ENCODE peak calls at places on chromosomes 16 and 17, in six cellular contexts. One of them, this sample, is unnamed.

GRCh38 chr17:60738287-60738686 is 60.6 kb downstream of the BCAS3 start:
- DNase-seq in WTC11: no peak
- DNase-seq in ovary: no peak
- DNase-seq in GM13977: no peak
- DNase-seq in AG10803: no peak
- DNase-seq in psoas muscle: no peak
- DNase-seq in this sample: no peak

GRCh38 chr17:35541434-35541833 is 4.0 kb upstream of the SLFN12L start:
- DNase-seq in ovary: no peak
- DNase-seq in WTC11: no peak
- DNase-seq in GM13977: no peak
- DNase-seq in psoas muscle: no peak
- DNase-seq in AG10803: no peak
- DNase-seq in this sample: no peak

GRCh38 chr17:31068291-31068690 is 26.5 kb upstream of the NF1 start:
- DNase-seq in WTC11: peak
- DNase-seq in psoas muscle: no peak
- DNase-seq in AG10803: peak
- DNase-seq in GM13977: peak
- DNase-seq in ovary: no peak
- DNase-seq in this sample: peak

GRCh38 chr17:28324272-28324745 is 5.3 kb downstream of the TMEM97 start:
- DNase-seq in GM13977: no peak
- DNase-seq in WTC11: no peak
- DNase-seq in AG10803: no peak
- DNase-seq in psoas muscle: no peak
- DNase-seq in ovary: no peak
- DNase-seq in this sample: no peak

GRCh38 chr17:64148699-64149098 is 18.8 kb upstream of the ERN1 start:
- DNase-seq in WTC11: no peak
- DNase-seq in ovary: no peak
- DNase-seq in psoas muscle: peak
- DNase-seq in GM13977: no peak
- DNase-seq in AG10803: peak
- DNase-seq in this sample: no peak

GRCh38 chr16:63289834-63290460 is 1253.7 kb upstream of the CDH8 start:
- DNase-seq in GM13977: peak
- DNase-seq in psoas muscle: no peak
- DNase-seq in ovary: no peak
- DNase-seq in WTC11: peak
- DNase-seq in AG10803: peak
- DNase-seq in this sample: no peak

GRCh38 chr17:73643012-73643845 is 1.0 kb downstream of the SDK2 start:
- DNase-seq in AG10803: no peak
- DNase-seq in WTC11: peak
- DNase-seq in psoas muscle: no peak
- DNase-seq in GM13977: peak
- DNase-seq in ovary: peak
- DNase-seq in this sample: peak

GRCh38 chr17:69501591-69502468 is 87.3 kb downstream of the MAP2K6 start:
- DNase-seq in psoas muscle: peak
- DNase-seq in GM13977: no peak
- DNase-seq in WTC11: peak
- DNase-seq in AG10803: peak
- DNase-seq in ovary: peak
- DNase-seq in this sample: no peak

GRCh38 chr17:49739662-49740271 is 24.2 kb downstream of the FAM117A start:
- DNase-seq in ovary: peak
- DNase-seq in AG10803: no peak
- DNase-seq in WTC11: no peak
- DNase-seq in psoas muscle: peak
- DNase-seq in GM13977: peak
- DNase-seq in this sample: peak

GRCh38 chr17:10610821-10611323 is 46.2 kb downstream of the MYH3 start:
- DNase-seq in ovary: no peak
- DNase-seq in GM13977: no peak
- DNase-seq in psoas muscle: no peak
- DNase-seq in WTC11: no peak
- DNase-seq in AG10803: no peak
- DNase-seq in this sample: no peak

GRCh38 chr17:49843774-49844350 is 4.0 kb downstream of the TAC4 start:
- DNase-seq in AG10803: no peak
- DNase-seq in ovary: no peak
- DNase-seq in GM13977: no peak
- DNase-seq in WTC11: peak
- DNase-seq in psoas muscle: no peak
- DNase-seq in this sample: no peak

GRCh38 chr17:82105417-82105881 is 7.4 kb upstream of the FASN start:
- DNase-seq in GM13977: no peak
- DNase-seq in WTC11: no peak
- DNase-seq in psoas muscle: no peak
- DNase-seq in ovary: peak
- DNase-seq in AG10803: no peak
- DNase-seq in this sample: no peak

GRCh38 chr16:47460755-47461597 is at the start of the genes ITFG1 and PHKB:
- DNase-seq in WTC11: peak
- DNase-seq in GM13977: peak
- DNase-seq in AG10803: peak
- DNase-seq in psoas muscle: peak
- DNase-seq in ovary: peak
- DNase-seq in this sample: peak

GRCh38 chr17:49861150-49861884 is 13.4 kb upstream of the TAC4 start:
- DNase-seq in WTC11: no peak
- DNase-seq in ovary: peak
- DNase-seq in GM13977: peak
- DNase-seq in psoas muscle: peak
- DNase-seq in AG10803: peak
- DNase-seq in this sample: peak

GRCh38 chr17:31830971-31831755 is 27.9 kb downstream of the COPRS start:
- DNase-seq in GM13977: no peak
- DNase-seq in WTC11: no peak
- DNase-seq in psoas muscle: no peak
- DNase-seq in ovary: no peak
- DNase-seq in AG10803: peak
- DNase-seq in this sample: no peak

GRCh38 chr17:67139784-67140665 is 95.7 kb downstream of the CACNG1 start:
- DNase-seq in psoas muscle: no peak
- DNase-seq in GM13977: no peak
- DNase-seq in AG10803: peak
- DNase-seq in WTC11: peak
- DNase-seq in ovary: no peak
- DNase-seq in this sample: no peak

GRCh38 chr16:70695351-70696070 is 9.7 kb upstream of the MTSS2 start:
- DNase-seq in psoas muscle: peak
- DNase-seq in ovary: no peak
- DNase-seq in AG10803: peak
- DNase-seq in GM13977: no peak
- DNase-seq in WTC11: no peak
- DNase-seq in this sample: no peak

GRCh38 chr16:55663225-55663624 is 7.4 kb downstream of the SLC6A2 start:
- DNase-seq in WTC11: no peak
- DNase-seq in ovary: no peak
- DNase-seq in GM13977: no peak
- DNase-seq in AG10803: no peak
- DNase-seq in psoas muscle: no peak
- DNase-seq in this sample: no peak

GRCh38 chr16:54062361-54063346 is 223.9 kb downstream of the IRX3 start:
- DNase-seq in WTC11: no peak
- DNase-seq in GM13977: no peak
- DNase-seq in ovary: no peak
- DNase-seq in psoas muscle: no peak
- DNase-seq in AG10803: no peak
- DNase-seq in this sample: no peak

GRCh38 chr16:25713785-25714570 is 22.2 kb downstream of the HS3ST4 start:
- DNase-seq in psoas muscle: no peak
- DNase-seq in AG10803: no peak
- DNase-seq in ovary: no peak
- DNase-seq in WTC11: no peak
- DNase-seq in GM13977: no peak
- DNase-seq in this sample: no peak

GRCh38 chr17:63113167-63113566 is 147.1 kb downstream of the TANC2 start:
- DNase-seq in GM13977: no peak
- DNase-seq in psoas muscle: no peak
- DNase-seq in ovary: no peak
- DNase-seq in WTC11: no peak
- DNase-seq in AG10803: no peak
- DNase-seq in this sample: no peak

GRCh38 chr16:21283521-21284289 is 5.6 kb upstream of the CRYM start:
- DNase-seq in ovary: peak
- DNase-seq in WTC11: peak
- DNase-seq in GM13977: peak
- DNase-seq in AG10803: no peak
- DNase-seq in psoas muscle: peak
- DNase-seq in this sample: peak
- TF ChIP-seq CTCF in ovary: no peak
- TF ChIP-seq CTCF in WTC11: no peak
- TF ChIP-seq CTCF in GM13977: peak
- TF ChIP-seq CTCF in AG10803: peak
- TF ChIP-seq CTCF in psoas muscle: peak
- TF ChIP-seq CTCF in this sample: no peak

GRCh38 chr16:27191352-27191924 is 11.9 kb upstream of the KDM8 start:
- DNase-seq in GM13977: no peak
- DNase-seq in WTC11: no peak
- DNase-seq in psoas muscle: no peak
- DNase-seq in AG10803: no peak
- DNase-seq in ovary: no peak
- DNase-seq in this sample: no peak

GRCh38 chr16:27190316-27190871 is 12.9 kb upstream of the KDM8 start:
- DNase-seq in GM13977: no peak
- DNase-seq in psoas muscle: no peak
- DNase-seq in WTC11: no peak
- DNase-seq in AG10803: no peak
- DNase-seq in ovary: no peak
- DNase-seq in this sample: no peak

GRCh38 chr16:27195941-27196595 is 7.3 kb upstream of the KDM8 start:
- DNase-seq in psoas muscle: no peak
- DNase-seq in WTC11: no peak
- DNase-seq in AG10803: no peak
- DNase-seq in GM13977: no peak
- DNase-seq in ovary: no peak
- DNase-seq in this sample: no peak

GRCh38 chr16:27195068-27195741 is 8.1 kb upstream of the KDM8 start:
- DNase-seq in ovary: no peak
- DNase-seq in GM13977: no peak
- DNase-seq in WTC11: no peak
- DNase-seq in AG10803: peak
- DNase-seq in psoas muscle: no peak
- DNase-seq in this sample: no peak

GRCh38 chr16:27193300-27193990 is 9.9 kb upstream of the KDM8 start:
- DNase-seq in GM13977: no peak
- DNase-seq in psoas muscle: no peak
- DNase-seq in AG10803: no peak
- DNase-seq in WTC11: no peak
- DNase-seq in ovary: no peak
- DNase-seq in this sample: no peak
- TF ChIP-seq CTCF in GM13977: no peak
- TF ChIP-seq CTCF in psoas muscle: no peak
- TF ChIP-seq CTCF in AG10803: peak
- TF ChIP-seq CTCF in WTC11: no peak
- TF ChIP-seq CTCF in ovary: no peak
- TF ChIP-seq CTCF in this sample: no peak

GRCh38 chr16:74651841-74652240 is 14.8 kb downstream of the RFWD3 start:
- DNase-seq in psoas muscle: no peak
- DNase-seq in WTC11: no peak
- DNase-seq in ovary: no peak
- DNase-seq in AG10803: no peak
- DNase-seq in GM13977: no peak
- DNase-seq in this sample: no peak

GRCh38 chr16:74652249-74652648 is 14.4 kb downstream of the RFWD3 start:
- DNase-seq in ovary: no peak
- DNase-seq in psoas muscle: no peak
- DNase-seq in WTC11: no peak
- DNase-seq in GM13977: no peak
- DNase-seq in AG10803: no peak
- DNase-seq in this sample: no peak

GRCh38 chr16:74654536-74654935 is 12.1 kb downstream of the RFWD3 start:
- DNase-seq in psoas muscle: no peak
- DNase-seq in GM13977: no peak
- DNase-seq in ovary: no peak
- DNase-seq in WTC11: no peak
- DNase-seq in AG10803: no peak
- DNase-seq in this sample: no peak

DNA sequence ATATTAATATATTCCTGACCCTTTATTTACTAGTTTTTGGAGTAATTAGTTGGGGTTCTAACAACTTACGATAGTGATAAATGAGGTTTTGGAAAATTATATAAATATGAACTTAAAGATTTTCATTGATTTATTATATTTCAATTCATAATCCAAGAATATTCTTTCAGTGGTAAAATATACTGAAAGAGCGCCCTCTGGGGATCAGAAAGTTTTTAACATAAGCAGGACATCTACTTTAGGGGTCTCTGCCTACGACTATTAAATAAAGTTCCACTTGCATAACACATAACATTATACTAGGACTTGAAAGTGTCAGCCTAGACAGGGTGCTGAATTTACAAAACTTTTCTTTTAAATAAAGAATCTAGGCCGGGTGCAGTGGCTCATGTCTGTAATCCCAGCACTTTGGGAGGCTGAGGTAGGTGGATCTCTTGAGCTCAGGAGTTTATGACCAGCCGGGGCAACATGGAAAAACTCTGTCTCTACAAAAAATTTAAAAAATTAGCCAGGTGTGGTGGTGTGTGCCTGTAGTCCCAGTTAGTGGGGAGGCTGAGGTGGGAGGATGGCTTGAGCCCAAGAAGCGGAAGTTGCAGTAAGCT is 15.6 kb downstream of the RFWD3 start:
- DNase-seq in psoas muscle: no peak
- DNase-seq in WTC11: no peak
- DNase-seq in AG10803: peak
- DNase-seq in ovary: no peak
- DNase-seq in GM13977: no peak
- DNase-seq in this sample: no peak
- TF ChIP-seq CTCF in psoas muscle: peak
- TF ChIP-seq CTCF in WTC11: peak
- TF ChIP-seq CTCF in AG10803: peak
- TF ChIP-seq CTCF in ovary: no peak
- TF ChIP-seq CTCF in GM13977: peak
- TF ChIP-seq CTCF in this sample: peak

DNA sequence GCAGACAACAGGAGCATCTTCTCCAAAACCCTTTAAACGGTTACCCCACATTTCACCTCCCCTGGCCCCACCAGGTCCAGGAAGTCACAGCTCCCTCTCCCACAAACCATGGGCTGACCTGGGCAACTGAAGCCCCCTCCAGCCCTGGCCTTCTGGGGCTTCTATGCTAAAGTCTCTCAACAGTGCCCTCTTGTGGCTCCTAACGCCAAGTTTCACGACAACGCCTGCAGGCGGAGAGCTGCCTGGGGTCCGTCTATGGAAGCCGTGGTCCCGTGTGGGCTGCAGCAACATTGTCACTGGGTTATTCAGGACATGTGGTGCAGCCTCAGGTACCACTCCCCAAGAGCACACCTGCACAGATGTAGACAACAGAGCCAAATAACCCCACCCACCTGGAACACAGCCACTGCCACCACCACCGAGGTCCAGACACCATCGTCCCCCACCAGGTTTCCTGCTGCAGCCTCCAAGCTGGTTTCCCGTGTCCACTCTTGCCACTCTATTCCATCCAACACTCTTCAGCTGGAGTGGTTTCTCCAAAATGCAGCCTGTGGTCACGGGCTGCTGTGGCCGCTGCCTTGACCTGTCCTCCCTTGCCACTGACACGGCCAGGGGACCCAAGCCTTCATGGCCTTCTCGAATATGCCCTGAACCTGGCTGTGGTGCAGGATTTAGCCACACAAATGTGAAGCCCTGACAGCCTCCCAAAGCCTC is 19.1 kb downstream of the C16orf95 start:
- DNase-seq in AG10803: no peak
- DNase-seq in ovary: no peak
- DNase-seq in WTC11: peak
- DNase-seq in GM13977: peak
- DNase-seq in psoas muscle: no peak
- DNase-seq in this sample: no peak
- TF ChIP-seq CTCF in AG10803: peak
- TF ChIP-seq CTCF in ovary: peak
- TF ChIP-seq CTCF in WTC11: peak
- TF ChIP-seq CTCF in GM13977: peak
- TF ChIP-seq CTCF in psoas muscle: peak
- TF ChIP-seq CTCF in this sample: no peak

This sample was measured in activated B cell treated with CpG ODN at 0.5 μM for 24 hours.